ENCODE peak calls at places on chromosomes 11 and 22, in four cellular contexts. O is KG1, K is tibial nerve, X is Caki2. H is an unnamed sample.

GRCh38 chr11:112834277-112834755 is 126.9 kb upstream of the NCAM1 start:
- DNase-seq in O (no peak), K (no peak), X (no peak), H (no peak)

GRCh38 chr11:70078095-70078795 is at the start of gene ANO1:
- DNase-seq in O (no peak), K (no peak), X (no peak), H (no peak)

GRCh38 chr11:34029176-34029575 is 22.4 kb upstream of the CAPRIN1 start:
- DNase-seq in O (no peak), K (no peak), X (no peak), H (no peak)

GRCh38 chr11:35390737-35391682 is 28.3 kb downstream of the SLC1A2 start:
- DNase-seq in O (no peak), K (no peak), X (peak), H (no peak)

GRCh38 chr22:37018815-37019308 is 385 bp downstream of the TST start:
- DNase-seq in O (no peak), K (peak), X (peak), H (no peak)

GRCh38 chr11:65576867-65577755 is 1.3 kb downstream of the EHBP1L1 start:
- DNase-seq in O (no peak), K (no peak), X (peak), H (peak)

GRCh38 chr11:123482225-123482624 is 52.2 kb downstream of the GRAMD1B start:
- DNase-seq in O (no peak), K (no peak), X (no peak), H (no peak)

GRCh38 chr22:31177420-31178162 is 17.6 kb downstream of the RNF185 start:
- DNase-seq in O (no peak), K (no peak), X (peak), H (no peak)

GRCh38 chr11:64036081-64037026 is 623 bp downstream of the FLRT1 start:
- DNase-seq in O (peak), K (no peak), X (no peak), H (peak)